ENCODE peak calls at places on chromosomes 5 and 9, in five cellular contexts. X, G, Z, F and M are unnamed samples.

GRCh38 chr9:107782381-107782780 is 292.8 kb upstream of the KLF4 start:
- DNase-seq in X (peak), G (no peak), Z (no peak), F (no peak), M (no peak)

GRCh38 chr5:95818181-95819147 is 4.1 kb downstream of the GLRX start:
- DNase-seq in X (peak), G (no peak), Z (no peak), F (no peak), M (no peak)

GRCh38 chr9:19946446-19947109 is 157.7 kb upstream of the SLC24A2 start:
- DNase-seq in X (peak), G (peak), Z (no peak), F (no peak), M (peak)

GRCh38 chr9:131420913-131421312 is 27.0 kb downstream of the PRRC2B start:
- DNase-seq in X (peak), G (no peak), Z (no peak), F (no peak), M (no peak)

GRCh38 chr5:33806736-33807442 is 84.9 kb downstream of the ADAMTS12 start:
- DNase-seq in X (no peak), G (peak), Z (no peak), F (no peak), M (no peak)

GRCh38 chr9:98430535-98430934 is 175.1 kb upstream of the TBC1D2 start:
- DNase-seq in X (no peak), G (peak), Z (no peak), F (no peak), M (no peak)

GRCh38 chr9:97560851-97561250 is 59.4 kb downstream of the TMOD1 start:
- DNase-seq in X (no peak), G (no peak), Z (no peak), F (no peak), M (no peak)

GRCh38 chr5:65481171-65481575 is 547 bp downstream of the ADAMTS6 start:
- DNase-seq in X (no peak), G (no peak), Z (no peak), F (no peak), M (peak)

GRCh38 chr9:101162231-101162630 is 133.7 kb downstream of the PLPPR1 start:
- DNase-seq in X (no peak), G (no peak), Z (no peak), F (no peak), M (no peak)

GRCh38 chr5:14206028-14206725 is 63.0 kb downstream of the TRIO start:
- DNase-seq in X (no peak), G (no peak), Z (no peak), F (no peak), M (no peak)

GRCh38 chr5:143041972-143042770 is 272.0 kb downstream of the ARHGAP26 start:
- DNase-seq in X (no peak), G (no peak), Z (no peak), F (no peak), M (no peak)

GRCh38 chr9:84858373-84858772 is 188.8 kb downstream of the NTRK2 start:
- DNase-seq in X (no peak), G (no peak), Z (no peak), F (no peak), M (no peak)

GRCh38 chr9:21994526-21994995 is at the start of gene CDKN2B-AS1:
- DNase-seq in X (no peak), G (no peak), Z (peak), F (no peak), M (peak)

GRCh38 chr9:72538926-72539702 is 17.7 kb downstream of the TMC1 start:
- DNase-seq in X (no peak), G (no peak), Z (no peak), F (no peak), M (no peak)

GRCh38 chr5:72246239-72246580 is 73.8 kb downstream of the MRPS27 start:
- DNase-seq in X (peak), G (peak), Z (no peak), F (no peak), M (peak)

GRCh38 chr9:121692606-121693505 is 41.4 kb downstream of the DAB2IP start:
- DNase-seq in X (peak), G (peak), Z (no peak), F (no peak), M (peak)

GRCh38 chr5:170249360-170249759 is 16.6 kb downstream of the C5orf58 start:
- DNase-seq in X (no peak), G (no peak), Z (no peak), F (no peak), M (no peak)

GRCh38 chr9:123745933-123746332 is 184.0 kb downstream of the DENND1A start:
- DNase-seq in X (no peak), G (no peak), Z (no peak), F (no peak), M (no peak)

GRCh38 chr5:163436515-163436914 is 880 bp upstream of the CCNG1 start:
- DNase-seq in X (peak), G (no peak), Z (no peak), F (no peak), M (no peak)

GRCh38 chr5:176868731-176869130 is 30.4 kb downstream of the HK3 start:
- DNase-seq in X (no peak), G (no peak), Z (no peak), F (no peak), M (no peak)

GRCh38 chr5:65037845-65038815 is 269.4 kb downstream of the CWC27 start:
- DNase-seq in X (peak), G (no peak), Z (no peak), F (no peak), M (peak)